ENCODE peak calls at places on chromosome 4, in four cellular contexts. R, C, A and P are unnamed samples.

GRCh38 chr4:153241970-153242847 is 38.0 kb downstream of the TRIM2 start:
- DNase-seq in R (peak; percentile 51), C (no peak), A (no peak), P (peak; percentile 69)

GRCh38 chr4:52234539-52235174 is 183.6 kb downstream of the SPATA18 start:
- DNase-seq in R (peak; percentile 81), C (no peak), A (peak; percentile 28), P (no peak)

GRCh38 chr4:986949-987688 is at the start of gene IDUA:
- DNase-seq in R (peak; percentile 94), C (peak; percentile 45), A (peak; percentile 68), P (peak; percentile 87)

GRCh38 chr4:15244354-15244753 is 183.5 kb upstream of the C1QTNF7 start:
- DNase-seq in R (no peak), C (peak; percentile 68), A (no peak), P (no peak)

GRCh38 chr4:8777320-8778196 is 94.1 kb downstream of the HMX1 start:
- DNase-seq in R (no peak), C (no peak), A (peak; percentile 18), P (no peak)

GRCh38 chr4:56699537-56699936 is 18.4 kb upstream of the HOPX start:
- DNase-seq in R (no peak), C (no peak), A (no peak), P (no peak)

GRCh38 chr4:158789853-158790252 is 21.0 kb downstream of the FNIP2 start:
- DNase-seq in R (no peak), C (no peak), A (no peak), P (no peak)

GRCh38 chr4:142035556-142035955 is 399.2 kb downstream of the IL15 start:
- DNase-seq in R (no peak), C (peak; percentile 33), A (no peak), P (no peak)

GRCh38 chr4:8015512-8015911 is 75.9 kb upstream of the AFAP1 start:
- DNase-seq in R (peak; percentile 50), C (no peak), A (peak; percentile 16), P (no peak)

GRCh38 chr4:154807042-154807630 is 26.1 kb downstream of the RBM46 start:
- DNase-seq in R (peak; percentile 86), C (peak; percentile 19), A (peak; percentile 33), P (no peak)

DNA sequence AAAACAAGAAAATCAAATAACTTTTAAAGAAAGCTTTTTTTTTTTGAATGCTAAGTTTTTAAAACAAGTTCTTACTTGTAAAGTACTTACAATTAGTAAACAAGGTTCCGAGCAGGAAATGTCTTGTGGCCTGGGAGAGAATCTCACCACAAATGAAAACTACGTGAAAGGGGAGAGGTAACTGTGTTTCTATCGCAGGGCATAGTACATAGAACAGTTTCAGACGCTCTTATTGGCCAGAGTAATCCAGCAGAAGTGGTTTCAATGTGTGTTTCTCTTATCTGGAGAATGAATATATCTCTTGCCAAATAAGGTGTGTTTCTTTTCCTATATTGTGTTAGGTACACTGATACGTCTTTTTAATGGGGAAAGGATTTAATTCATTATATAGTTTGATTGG is at the start of gene PLAC8:
- DNase-seq in R (no peak), C (peak; percentile 21), A (no peak), P (no peak)
- H3K4me3 ChIP-seq in R (no peak within 1 kb of the TSS), C (no peak within 1 kb of the TSS), A (no peak within 1 kb of the TSS), P (peak within 1 kb of the TSS; percentile 6)

GRCh38 chr4:88745581-88746163 is 48.0 kb upstream of the NAP1L5 start:
- DNase-seq in R (no peak), C (no peak), A (no peak), P (no peak)
- H3K4me3 ChIP-seq in R (no peak overlapping the region), C (no peak overlapping the region), A (no peak overlapping the region), P (no peak overlapping the region)

DNA sequence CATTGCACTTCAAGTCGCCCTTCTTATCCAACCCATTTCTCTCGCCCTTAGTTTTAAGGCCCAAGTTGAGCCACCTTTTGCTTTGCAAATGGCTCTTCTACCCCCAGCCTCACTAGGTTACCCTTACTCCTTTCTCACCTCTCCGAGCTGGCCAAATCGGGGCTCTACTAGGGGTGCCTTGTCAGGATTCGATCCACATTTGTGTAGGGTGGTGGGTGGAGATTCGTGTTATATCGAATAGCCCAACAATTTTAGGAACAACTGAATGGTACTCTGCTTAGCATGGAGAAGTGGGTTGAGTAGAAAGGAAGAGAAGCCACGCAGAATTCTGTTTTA is 3.5 kb downstream of the SLIT2 start:
- DNase-seq in R (no peak), C (no peak), A (no peak), P (no peak)
- H3K4me3 ChIP-seq in R (no peak overlapping the region), C (peak overlapping the region; percentile 74), A (no peak overlapping the region), P (peak overlapping the region; percentile 81)

GRCh38 chr4:110586137-110586850 is 36.6 kb downstream of the PITX2 start:
- DNase-seq in R (peak; percentile 67), C (peak; percentile 65), A (peak; percentile 45), P (no peak)
- H3K4me3 ChIP-seq in R (no peak overlapping the region), C (peak overlapping the region; percentile 53), A (no peak overlapping the region), P (no peak overlapping the region)

GRCh38 chr4:118280501-118281218 is 72.1 kb downstream of the PRSS12 start:
- DNase-seq in R (peak; percentile 69), C (peak; percentile 69), A (peak; percentile 71), P (peak; percentile 79)
- H3K4me3 ChIP-seq in R (peak overlapping the region; percentile 95), C (peak overlapping the region; percentile 95), A (peak overlapping the region; percentile 76), P (peak overlapping the region; percentile 94)

GRCh38 chr4:82358773-82359324 is 14.9 kb downstream of the HNRNPD start:
- DNase-seq in R (no peak), C (no peak), A (no peak), P (no peak)

GRCh38 chr4:82363896-82364487 is 9.8 kb downstream of the HNRNPD start:
- DNase-seq in R (no peak), C (no peak), A (no peak), P (peak; percentile 53)

GRCh38 chr4:82360298-82361177 is 13.3 kb downstream of the HNRNPD start:
- DNase-seq in R (peak; percentile 49), C (peak; percentile 14), A (peak; percentile 27), P (no peak)

GRCh38 chr4:82357640-82358039 is 16.2 kb downstream of the HNRNPD start:
- DNase-seq in R (no peak), C (no peak), A (no peak), P (no peak)

DNA sequence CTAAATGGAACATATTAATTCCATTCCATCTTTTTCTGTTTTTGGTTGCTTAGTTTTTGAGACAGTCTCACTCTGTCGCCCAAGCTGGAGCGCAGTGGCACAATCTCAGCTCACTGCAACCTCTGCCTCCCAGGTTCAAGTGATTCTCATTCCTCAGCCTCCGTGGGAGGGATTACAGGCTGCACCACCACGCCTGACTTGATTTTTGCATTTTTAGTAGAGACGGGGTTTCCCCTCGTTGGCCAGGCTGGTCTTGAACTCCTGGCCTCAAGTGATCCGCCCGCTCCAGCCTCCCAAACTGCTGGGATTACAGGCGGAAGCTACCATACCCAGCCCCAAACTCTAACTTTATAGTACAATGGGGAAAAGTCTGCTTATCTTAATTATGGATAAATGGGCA is 11.2 kb downstream of the HNRNPD start:
- DNase-seq in R (no peak), C (no peak), A (no peak), P (peak; percentile 53)
- H3K4me3 ChIP-seq in R (no peak overlapping the region), C (no peak overlapping the region), A (no peak overlapping the region), P (no peak overlapping the region)

GRCh38 chr4:99947608-99948007 is 1.2 kb upstream of the DNAJB14 start:
- DNase-seq in R (peak; percentile 55), C (no peak), A (no peak), P (no peak)
- H3K4me3 ChIP-seq in R (peak overlapping the region; percentile 98), C (peak overlapping the region; percentile 86), A (no peak overlapping the region), P (peak overlapping the region; percentile 98)

GRCh38 chr4:26907731-26908599 is 47.3 kb downstream of the STIM2 start:
- DNase-seq in R (no peak), C (no peak), A (no peak), P (no peak)

GRCh38 chr4:26909369-26909768 is 48.7 kb downstream of the STIM2 start:
- DNase-seq in R (no peak), C (peak; percentile 39), A (no peak), P (no peak)

GRCh38 chr4:26900765-26901164 is 40.1 kb downstream of the STIM2 start:
- DNase-seq in R (no peak), C (no peak), A (no peak), P (no peak)

GRCh38 chr4:26899991-26900390 is 39.4 kb downstream of the STIM2 start:
- DNase-seq in R (no peak), C (no peak), A (no peak), P (no peak)

GRCh38 chr4:26905172-26905571 is 44.5 kb downstream of the STIM2 start:
- DNase-seq in R (no peak), C (peak; percentile 19), A (no peak), P (no peak)
- H3K4me3 ChIP-seq in R (no peak overlapping the region), C (no peak overlapping the region), A (no peak overlapping the region), P (no peak overlapping the region)

DNA sequence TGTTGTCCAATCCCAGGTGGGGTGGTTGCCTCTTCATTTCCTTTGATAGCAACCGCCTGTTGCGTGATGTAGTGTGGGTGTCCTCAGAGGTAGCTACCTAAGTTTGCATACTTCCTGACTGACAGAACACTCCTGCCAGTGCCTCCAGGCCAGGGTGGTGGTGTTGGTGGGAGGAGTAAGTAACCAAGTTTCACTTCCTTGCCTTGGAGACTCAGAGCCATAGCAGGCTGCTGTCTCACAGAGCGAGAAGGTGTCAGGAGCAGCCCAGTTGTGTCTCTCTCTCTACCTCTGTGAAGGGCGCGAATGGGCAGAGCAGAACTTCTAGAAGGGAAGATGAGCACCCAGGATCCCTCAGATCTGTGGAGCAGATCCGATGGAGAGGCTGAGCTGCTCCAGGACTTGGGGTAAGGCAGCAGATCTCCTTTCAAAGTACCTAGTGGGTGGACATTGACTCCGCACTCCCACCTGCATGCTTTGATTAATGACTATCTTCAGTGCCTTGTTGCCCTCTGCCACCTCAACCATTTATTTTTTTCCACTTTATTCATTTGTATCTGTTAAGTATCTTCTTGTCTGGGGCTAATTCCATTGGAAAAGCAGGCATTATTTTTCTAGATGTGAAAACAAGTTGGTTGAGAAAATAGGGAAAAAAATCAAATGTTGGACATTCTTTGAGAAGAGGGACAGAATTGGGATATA is at the start of gene DAPP1:
- DNase-seq in R (peak; percentile 98), C (no peak), A (no peak), P (peak; percentile 51)
- H3K4me3 ChIP-seq in R (peak within 1 kb of the TSS; percentile 92), C (no peak within 1 kb of the TSS), A (no peak within 1 kb of the TSS), P (no peak within 1 kb of the TSS)

GRCh38 chr4:26021417-26022345 is 107.7 kb downstream of the SMIM20 start:
- DNase-seq in R (no peak), C (peak; percentile 44), A (no peak), P (no peak)

GRCh38 chr4:26020083-26020668 is 106.2 kb downstream of the SMIM20 start:
- DNase-seq in R (peak; percentile 46), C (peak; percentile 84), A (no peak), P (no peak)

GRCh38 chr4:26022346-26022891 is 108.4 kb downstream of the SMIM20 start:
- DNase-seq in R (no peak), C (peak; percentile 85), A (peak; percentile 46), P (no peak)

GRCh38 chr4:26023191-26023972 is 109.4 kb downstream of the SMIM20 start:
- DNase-seq in R (no peak), C (peak; percentile 35), A (no peak), P (no peak)

GRCh38 chr4:26020896-26021295 is 106.9 kb downstream of the SMIM20 start:
- DNase-seq in R (no peak), C (peak; percentile 91), A (no peak), P (no peak)
- H3K4me3 ChIP-seq in R (no peak overlapping the region), C (peak overlapping the region; percentile 24), A (no peak overlapping the region), P (no peak overlapping the region)